ENCODE peak calls at places on chromosomes 12 and 14, in four cellular contexts. V is activated CD4-positive, alpha-beta T cell treated with anti-CD3 and anti-CD28 coated beads, Interleukin-2, amount 10 ng/mL, durations not matched to agents 7 days and 5 days; C is astrocyte; X is nucleus accumbens. Y is an unnamed sample.
A peak's percentile ranks its signal among the peaks of the same experiment; 100 is the strongest.

GRCh38 chr12:99911967-99912366 is 72.8 kb downstream of the ANKS1B start:
- DNase-seq in X (no peak), C (no peak), V (no peak), Y (no peak)

GRCh38 chr12:1878214-1878613 is 40.2 kb downstream of the CACNA2D4 start:
- DNase-seq in V (no peak), X (no peak), C (no peak), Y (no peak)

GRCh38 chr12:125089626-125090025 is 24.4 kb downstream of the AACS start:
- DNase-seq in V (no peak), X (no peak), C (no peak), Y (no peak)

GRCh38 chr14:21498540-21499526 is 12.3 kb downstream of the METTL3 start:
- DNase-seq in V (peak; percentile 58), X (no peak), C (peak; percentile 16), Y (no peak)

GRCh38 chr12:102302553-102302952 is 104.9 kb upstream of the PMCH start:
- DNase-seq in C (no peak), V (no peak), X (no peak), Y (no peak)

GRCh38 chr14:105436891-105437722 is 17.5 kb downstream of the MTA1 start:
- DNase-seq in V (no peak), C (no peak), X (no peak), Y (no peak)

GRCh38 chr14:23121401-23121800 is 2.3 kb upstream of the CEBPE start:
- DNase-seq in V (no peak), C (peak; percentile 81), X (no peak), Y (peak; percentile 70)

GRCh38 chr14:96938946-96939345 is 141.8 kb downstream of the VRK1 start:
- DNase-seq in V (no peak), C (no peak), X (no peak), Y (no peak)

GRCh38 chr14:104436741-104437701 is 142.5 kb upstream of the C14orf180 start:
- DNase-seq in C (no peak), V (no peak), X (no peak), Y (peak; percentile 80)

GRCh38 chr12:11836282-11836963 is 186.9 kb downstream of the ETV6 start:
- DNase-seq in X (no peak), C (no peak), V (peak; percentile 21), Y (no peak)

GRCh38 chr12:75389706-75390105 is 1.2 kb upstream of the GLIPR1L2 start:
- DNase-seq in X (no peak), C (peak; percentile 0), V (no peak), Y (no peak)

GRCh38 chr14:53355581-53356112 is 202.5 kb upstream of the DDHD1 start:
- DNase-seq in X (no peak), C (peak; percentile 87), V (no peak), Y (no peak)

GRCh38 chr12:42802688-42803279 is 213.2 kb upstream of the PRICKLE1 start:
- DNase-seq in V (no peak), X (no peak), C (peak; percentile 47), Y (no peak)

GRCh38 chr12:49332891-49333371 is 4.1 kb downstream of the C1QL4 start:
- DNase-seq in V (no peak), C (no peak), X (no peak), Y (peak; percentile 72)

GRCh38 chr14:105314287-105315185 is at the start of gene PACS2:
- DNase-seq in X (no peak), V (peak; percentile 70), C (peak; percentile 61), Y (peak; percentile 91)

GRCh38 chr12:106106892-106107291 is 31.9 kb downstream of the NUAK1 start:
- DNase-seq in C (peak; percentile 58), V (no peak), X (no peak), Y (no peak)

GRCh38 chr12:124501827-124502226 is 65.6 kb downstream of the NCOR2 start:
- DNase-seq in X (no peak), V (no peak), C (no peak), Y (no peak)

GRCh38 chr14:99257673-99258221 is 14.2 kb downstream of the BCL11B start:
- DNase-seq in C (no peak), X (no peak), V (peak; percentile 17), Y (no peak)

GRCh38 chr14:68941820-68942219 is 37.3 kb downstream of the ACTN1 start:
- DNase-seq in X (no peak), V (no peak), C (peak; percentile 96), Y (peak; percentile 91)

GRCh38 chr12:75711276-75711675 is 199.9 kb upstream of the KRR1 start:
- DNase-seq in X (no peak), C (no peak), V (no peak), Y (no peak)

GRCh38 chr14:38108681-38109080 is 99.0 kb upstream of the SSTR1 start:
- DNase-seq in V (no peak), C (peak; percentile 0), X (no peak), Y (no peak)

GRCh38 chr12:6667559-6668210 is 4.8 kb upstream of the ING4 start:
- DNase-seq in V (no peak), X (no peak), C (no peak), Y (no peak)

GRCh38 chr12:22860926-22861325 is 236.0 kb downstream of the ETNK1 start:
- DNase-seq in C (no peak), V (no peak), X (no peak), Y (no peak)

GRCh38 chr12:2324375-2324774 is 271.6 kb downstream of the CACNA1C start:
- DNase-seq in C (no peak), X (no peak), V (no peak), Y (no peak)

GRCh38 chr12:124837958-124838803 is 25.5 kb downstream of the SCARB1 start:
- DNase-seq in X (peak; percentile 56), C (peak; percentile 98), V (no peak), Y (no peak)

GRCh38 chr12:21656931-21657335 is 709 bp downstream of the LDHB start:
- DNase-seq in V (peak; percentile 66), X (no peak), C (peak; percentile 41), Y (no peak)

GRCh38 chr12:96807741-96808140 is 99.3 kb upstream of the NEDD1 start:
- DNase-seq in C (no peak), X (no peak), V (no peak), Y (no peak)

Y was measured in kidney.